ENCODE peak calls at places on chromosomes 13 and 19, in four cellular contexts. Z is GM12878, P is K562, T is SK-N-SH. I is an unnamed sample.

GRCh38 chr13:113952151-113952982 is 21.5 kb downstream of the C13orf46 start:
- DNase-seq in Z (no peak), P (no peak), T (no peak), I (no peak)

GRCh38 chr13:80475718-80476117 is 134.8 kb upstream of the SPRY2 start:
- DNase-seq in Z (no peak), P (no peak), T (no peak), I (no peak)

GRCh38 chr19:1122972-1123363 is 19.2 kb downstream of the GPX4 start:
- DNase-seq in Z (no peak), P (peak), T (peak), I (peak)

GRCh38 chr19:45151821-45152503 is 8.8 kb downstream of the NKPD1 start:
- DNase-seq in Z (no peak), P (no peak), T (no peak), I (no peak)

GRCh38 chr19:37128821-37129177 is 43.7 kb downstream of the ZNF585A start:
- DNase-seq in Z (no peak), P (no peak), T (no peak), I (no peak)

GRCh38 chr13:113061796-113062425 is 43.7 kb upstream of the F7 start:
- DNase-seq in Z (no peak), P (no peak), T (no peak), I (no peak)

GRCh38 chr13:40187836-40188591 is 478.4 kb downstream of the FOXO1 start:
- DNase-seq in Z (no peak), P (no peak), T (no peak), I (no peak)

GRCh38 chr19:29378543-29379105 is 147.2 kb upstream of the VSTM2B start:
- DNase-seq in Z (no peak), P (no peak), T (no peak), I (no peak)

GRCh38 chr13:51955841-51956603 is 55.2 kb downstream of the ATP7B start:
- DNase-seq in Z (no peak), P (peak), T (no peak), I (no peak)

GRCh38 chr13:52034616-52035226 is 10.2 kb downstream of the UTP14C start:
- DNase-seq in Z (no peak), P (no peak), T (no peak), I (no peak)

GRCh38 chr19:36246006-36246391 is 31.1 kb downstream of the ZNF146 start:
- DNase-seq in Z (no peak), P (no peak), T (peak), I (no peak)

GRCh38 chr13:39401091-39401647 is 201.8 kb downstream of the LHFPL6 start:
- DNase-seq in Z (no peak), P (no peak), T (no peak), I (no peak)

GRCh38 chr19:17611462-17612244 is 56.2 kb downstream of the COLGALT1 start:
- DNase-seq in Z (no peak), P (no peak), T (no peak), I (no peak)

GRCh38 chr13:35256459-35257148 is 219.9 kb downstream of the MAB21L1 start:
- DNase-seq in Z (no peak), P (no peak), T (no peak), I (no peak)

GRCh38 chr19:8209111-8209964 is at the start of gene CERS4:
- DNase-seq in Z (no peak), P (peak), T (peak), I (peak)

GRCh38 chr13:112748947-112749346 is 59.1 kb downstream of the ATP11A start:
- DNase-seq in Z (no peak), P (no peak), T (no peak), I (no peak)

GRCh38 chr13:74550039-74550438 is 415.8 kb upstream of the KLF12 start:
- DNase-seq in Z (no peak), P (no peak), T (no peak), I (no peak)

GRCh38 chr13:26486550-26486949 is 70.9 kb upstream of the WASF3 start:
- DNase-seq in Z (no peak), P (no peak), T (no peak), I (no peak)

GRCh38 chr19:29241324-29241723 is 28.4 kb upstream of the UQCRFS1 start:
- DNase-seq in Z (no peak), P (no peak), T (no peak), I (no peak)

GRCh38 chr13:21944610-21945009 is 273.7 kb downstream of the FGF9 start:
- DNase-seq in Z (no peak), P (no peak), T (no peak), I (no peak)

GRCh38 chr19:1001538-1002166 is 1.4 kb downstream of the GRIN3B start:
- DNase-seq in Z (no peak), P (peak), T (peak), I (no peak)

GRCh38 chr13:80086304-80086721 is 254.6 kb downstream of the SPRY2 start:
- DNase-seq in Z (no peak), P (no peak), T (no peak), I (no peak)

GRCh38 chr13:110163020-110163658 is 143.8 kb downstream of the COL4A1 start:
- DNase-seq in Z (no peak), P (no peak), T (peak), I (no peak)

GRCh38 chr13:51728972-51729371 is 75.0 kb downstream of the DHRS12 start:
- DNase-seq in Z (no peak), P (no peak), T (no peak), I (no peak)

GRCh38 chr19:920051-920857 is 3.1 kb downstream of the KISS1R start:
- DNase-seq in Z (no peak), P (no peak), T (no peak), I (no peak)

GRCh38 chr13:114027046-114027760 is 53.3 kb upstream of the C13orf46 start:
- DNase-seq in Z (no peak), P (no peak), T (no peak), I (no peak)

GRCh38 chr13:93794197-93794885 is 567.7 kb downstream of the GPC6 start:
- DNase-seq in Z (no peak), P (no peak), T (no peak), I (no peak)

GRCh38 chr13:110306960-110307696 is at the start of the genes COL4A1 and COL4A2:
- DNase-seq in Z (no peak), P (no peak), T (peak), I (no peak)

GRCh38 chr13:101773062-101773461 is 320.6 kb downstream of the ITGBL1 start:
- DNase-seq in Z (no peak), P (no peak), T (peak), I (no peak)

GRCh38 chr13:78030351-78030750 is 111.7 kb upstream of the EDNRB start:
- DNase-seq in Z (no peak), P (no peak), T (no peak), I (no peak)

GRCh38 chr19:6532244-6532999 is 1.6 kb downstream of the TNFSF9 start:
- DNase-seq in Z (no peak), P (peak), T (no peak), I (no peak)

GRCh38 chr13:87810920-87811344 is 139.8 kb downstream of the SLITRK5 start:
- DNase-seq in Z (no peak), P (no peak), T (no peak), I (no peak)

GRCh38 chr19:55118401-55118991 is 1.1 kb upstream of the PPP1R12C start:
- DNase-seq in Z (no peak), P (peak), T (no peak), I (no peak)

GRCh38 chr13:31409678-31410356 is 210.0 kb downstream of the B3GLCT start:
- DNase-seq in Z (no peak), P (no peak), T (no peak), I (no peak)

GRCh38 chr19:13211426-13212308 is 61.5 kb downstream of the IER2 start:
- DNase-seq in Z (no peak), P (no peak), T (no peak), I (no peak)

GRCh38 chr19:41308450-41309224 is 1.3 kb upstream of the CCDC97 start:
- DNase-seq in Z (peak), P (peak), T (peak), I (peak)

GRCh38 chr19:41309225-41310030 is 544 bp upstream of the CCDC97 start:
- DNase-seq in Z (no peak), P (no peak), T (no peak), I (no peak)

GRCh38 chr19:41311613-41312012 is 1.6 kb downstream of the CCDC97 start:
- DNase-seq in Z (no peak), P (no peak), T (no peak), I (no peak)

GRCh38 chr19:41311072-41311471 is 1.1 kb downstream of the CCDC97 start:
- DNase-seq in Z (no peak), P (no peak), T (no peak), I (no peak)

DNA sequence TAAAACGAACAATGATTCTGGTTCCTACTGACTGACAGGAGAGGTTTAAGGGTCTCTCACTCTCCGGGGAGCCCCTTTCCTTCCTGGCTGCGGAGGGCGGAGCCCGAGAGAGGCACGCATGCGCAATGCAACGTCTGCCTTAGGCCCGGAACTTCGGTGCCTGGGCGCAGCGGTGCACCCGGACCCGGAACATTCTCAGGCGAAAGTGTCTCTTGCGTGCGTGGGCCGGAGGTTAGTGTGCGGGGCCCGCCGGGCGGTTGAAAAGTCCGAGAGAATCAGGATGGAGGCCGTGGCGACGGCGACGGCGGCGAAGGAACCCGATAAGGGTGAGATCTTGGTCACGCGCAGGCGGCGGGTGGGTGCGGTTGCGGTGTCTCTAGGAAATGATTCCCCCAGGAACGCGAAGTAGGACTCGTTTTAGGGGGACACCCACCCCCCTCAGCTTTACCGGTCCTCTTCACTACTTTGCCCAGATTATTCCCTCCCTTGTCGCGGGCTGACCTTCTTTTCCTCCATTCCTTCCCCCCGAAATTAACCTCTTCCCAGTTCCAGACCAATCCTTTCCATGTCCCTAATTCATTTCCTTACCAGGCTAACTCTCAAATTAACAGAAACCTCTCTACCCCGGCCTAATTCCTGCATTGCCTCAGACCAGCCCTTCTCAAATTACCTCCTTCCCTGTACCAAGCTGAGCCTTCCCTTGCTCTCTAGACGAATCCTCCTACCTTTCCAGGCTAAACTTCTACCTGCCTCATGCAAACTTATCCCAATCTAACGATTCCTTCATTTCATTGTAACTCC is at the start of gene CCDC97:
- DNase-seq in Z (peak), P (peak), T (peak), I (peak)
- TF ChIP-seq MXI1 in Z (peak), P (peak), T (peak), I (peak)

DNA sequence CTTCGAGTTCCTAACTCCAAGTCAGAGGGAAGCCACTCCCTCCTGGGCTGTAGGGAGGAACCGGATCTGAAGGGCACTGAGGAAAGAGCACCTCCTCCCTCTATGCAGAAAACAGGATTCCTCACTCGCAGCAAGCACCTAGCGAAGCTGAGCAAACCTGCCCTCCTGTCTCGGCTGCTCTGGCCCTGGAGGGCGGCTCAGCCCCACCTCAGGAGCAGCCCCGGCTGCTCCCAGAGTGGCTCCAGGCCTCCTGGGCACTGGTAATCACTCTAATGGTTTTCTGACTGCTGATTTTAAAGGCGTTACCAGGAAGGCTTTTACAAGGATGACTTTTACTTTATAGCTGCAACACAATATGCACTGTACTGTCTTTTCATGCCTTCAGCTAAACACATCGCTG is 312.5 kb downstream of the TEX29 start:
- DNase-seq in Z (no peak), P (no peak), T (no peak), I (no peak)
- TF ChIP-seq ZBTB33 in Z (no peak), P (no peak), T (no peak), I (no peak)

GRCh38 chr13:75787249-75787940 is 151.3 kb downstream of the LMO7 start:
- DNase-seq in Z (no peak), P (no peak), T (no peak), I (no peak)

GRCh38 chr13:75783906-75784485 is 147.9 kb downstream of the LMO7 start:
- DNase-seq in Z (no peak), P (no peak), T (peak), I (no peak)

GRCh38 chr13:75789451-75790197 is 153.5 kb downstream of the LMO7 start:
- DNase-seq in Z (no peak), P (no peak), T (no peak), I (no peak)

GRCh38 chr13:75788494-75788991 is 152.4 kb downstream of the LMO7 start:
- DNase-seq in Z (no peak), P (no peak), T (no peak), I (no peak)

GRCh38 chr13:75785130-75785529 is 149.0 kb downstream of the LMO7 start:
- DNase-seq in Z (no peak), P (no peak), T (no peak), I (no peak)
- TF ChIP-seq CHD2 in Z (no peak), P (no peak), T (no peak), I (no peak)

GRCh38 chr13:97221989-97222700 is at the start of gene MBNL2:
- DNase-seq in Z (peak), P (peak), T (peak), I (peak)
- TF ChIP-seq MXI1 in Z (no peak), P (no peak), T (peak), I (no peak)

GRCh38 chr13:48155850-48156249 is 60.9 kb upstream of the MED4 start:
- DNase-seq in Z (peak), P (no peak), T (no peak), I (no peak)
- TF ChIP-seq ZBTB33 in Z (no peak), P (no peak), T (no peak), I (no peak)

GRCh38 chr19:14478113-14478545 is 3.0 kb upstream of the PTGER1 start:
- DNase-seq in Z (no peak), P (no peak), T (peak), I (no peak)

GRCh38 chr19:14479309-14479984 is 4.3 kb upstream of the PTGER1 start:
- DNase-seq in Z (no peak), P (no peak), T (no peak), I (no peak)

GRCh38 chr19:14479985-14480694 is 5.0 kb upstream of the PTGER1 start:
- DNase-seq in Z (no peak), P (peak), T (peak), I (no peak)

GRCh38 chr19:14480695-14481069 is 5.5 kb upstream of the PTGER1 start:
- DNase-seq in Z (no peak), P (no peak), T (peak), I (no peak)

GRCh38 chr19:14482112-14482941 is 7.2 kb upstream of the PTGER1 start:
- DNase-seq in Z (no peak), P (no peak), T (no peak), I (no peak)
- TF ChIP-seq CHD2 in Z (no peak), P (no peak), T (no peak), I (no peak)

GRCh38 chr13:41696163-41697003 is 239.0 kb downstream of the RGCC start:
- DNase-seq in Z (no peak), P (no peak), T (no peak), I (peak)
- TF ChIP-seq MXI1 in Z (no peak), P (no peak), T (no peak), I (no peak)

GRCh38 chr19:2547721-2548120 is 71.8 kb downstream of the GADD45B start:
- DNase-seq in Z (no peak), P (no peak), T (no peak), I (no peak)

GRCh38 chr19:2547033-2547680 is 71.2 kb downstream of the GADD45B start:
- DNase-seq in Z (no peak), P (no peak), T (no peak), I (peak)

GRCh38 chr19:2544576-2545415 is 68.9 kb downstream of the GADD45B start:
- DNase-seq in Z (no peak), P (no peak), T (no peak), I (no peak)

GRCh38 chr19:2548966-2549365 is 73.0 kb downstream of the GADD45B start:
- DNase-seq in Z (no peak), P (no peak), T (no peak), I (no peak)

GRCh38 chr19:2546128-2547032 is 70.5 kb downstream of the GADD45B start:
- DNase-seq in Z (no peak), P (no peak), T (no peak), I (peak)
- TF ChIP-seq ZBTB33 in Z (peak), P (peak), T (no peak), I (no peak)

GRCh38 chr13:106041445-106041844 is 494.0 kb downstream of the EFNB2 start:
- DNase-seq in Z (no peak), P (no peak), T (no peak), I (no peak)

GRCh38 chr13:106036870-106037269 is 498.6 kb downstream of the EFNB2 start:
- DNase-seq in Z (no peak), P (no peak), T (peak), I (no peak)

GRCh38 chr13:106034201-106034600 is 501.3 kb downstream of the EFNB2 start:
- DNase-seq in Z (no peak), P (no peak), T (no peak), I (no peak)

GRCh38 chr13:106033634-106034033 is 501.8 kb downstream of the EFNB2 start:
- DNase-seq in Z (no peak), P (no peak), T (no peak), I (peak)

DNA sequence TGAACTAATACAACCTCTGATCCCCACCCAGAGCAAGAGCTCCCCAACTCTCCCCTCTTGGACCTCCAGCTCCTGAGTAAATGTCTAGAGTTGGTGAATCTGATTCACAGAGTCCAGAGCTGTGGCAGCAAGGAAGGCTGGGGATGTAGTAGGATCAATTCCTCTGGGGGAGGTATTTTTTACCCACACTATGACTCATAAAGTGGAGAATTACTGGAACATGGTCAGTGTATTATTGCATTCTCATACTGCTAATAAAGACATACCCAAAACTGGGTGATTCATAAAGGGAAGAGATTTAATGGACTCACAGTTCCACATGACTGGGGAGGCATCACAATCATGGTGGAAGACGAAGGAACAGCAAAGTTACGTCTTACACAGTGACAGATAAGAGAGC is 496.7 kb downstream of the EFNB2 start:
- DNase-seq in Z (no peak), P (no peak), T (no peak), I (no peak)
- TF ChIP-seq CHD2 in Z (no peak), P (no peak), T (no peak), I (no peak)

GRCh38 chr19:2902590-2903218 is 2.0 kb downstream of the ZNF57 start:
- DNase-seq in Z (no peak), P (no peak), T (no peak), I (peak)
- TF ChIP-seq MXI1 in Z (no peak), P (no peak), T (no peak), I (no peak)